ENCODE peak calls at places on chromosomes 13 and 19, in six cellular contexts. J is H9, W is neuronal stem cell, M is mesendoderm, A is mesenchymal stem cell, V is trophoblast cell. T is an unnamed sample.

GRCh38 chr13:40146586-40147240 is 491.3 kb downstream of the COG6 start:
- DNase-seq in J (no peak), W (no peak), M (no peak), A (no peak), V (no peak), T (no peak)

GRCh38 chr19:6133231-6133630 is 2.2 kb upstream of the ACSBG2 start:
- DNase-seq in J (no peak), W (no peak), M (no peak), A (no peak), V (no peak), T (no peak)

GRCh38 chr19:4473011-4473410 is 914 bp downstream of the HDGFL2 start:
- DNase-seq in J (no peak), W (no peak), M (no peak), A (no peak), V (no peak), T (no peak)

GRCh38 chr19:57192064-57192395 is 730 bp downstream of the ZNF264 start:
- DNase-seq in J (no peak), W (no peak), M (peak), A (no peak), V (no peak), T (peak)

GRCh38 chr19:29964171-29964570 is 22.1 kb downstream of the URI1 start:
- DNase-seq in J (no peak), W (no peak), M (no peak), A (peak), V (no peak), T (peak)

GRCh38 chr13:31433756-31434155 is 234.0 kb downstream of the B3GLCT start:
- DNase-seq in J (no peak), W (no peak), M (no peak), A (no peak), V (peak), T (no peak)

GRCh38 chr13:23946067-23946466 is 48.8 kb upstream of the C1QTNF9B start:
- DNase-seq in J (no peak), W (no peak), M (no peak), A (no peak), V (no peak), T (no peak)

GRCh38 chr19:28883241-28883693 is 329.7 kb downstream of the UQCRFS1 start:
- DNase-seq in J (peak), W (no peak), M (peak), A (no peak), V (no peak), T (peak)

GRCh38 chr19:45016388-45017314 is 15.4 kb downstream of the RELB start:
- DNase-seq in J (peak), W (peak), M (peak), A (peak), V (peak), T (peak)

GRCh38 chr19:33440682-33441081 is 67.2 kb downstream of the CEBPG start:
- DNase-seq in J (no peak), W (no peak), M (no peak), A (no peak), V (no peak), T (no peak)

GRCh38 chr13:105638446-105638845 is 897.0 kb downstream of the EFNB2 start:
- DNase-seq in J (no peak), W (no peak), M (no peak), A (peak), V (no peak), T (peak)

GRCh38 chr13:30997697-30998547 is 65.5 kb downstream of the TEX26 start:
- DNase-seq in J (no peak), W (no peak), M (no peak), A (no peak), V (no peak), T (no peak)

DNA sequence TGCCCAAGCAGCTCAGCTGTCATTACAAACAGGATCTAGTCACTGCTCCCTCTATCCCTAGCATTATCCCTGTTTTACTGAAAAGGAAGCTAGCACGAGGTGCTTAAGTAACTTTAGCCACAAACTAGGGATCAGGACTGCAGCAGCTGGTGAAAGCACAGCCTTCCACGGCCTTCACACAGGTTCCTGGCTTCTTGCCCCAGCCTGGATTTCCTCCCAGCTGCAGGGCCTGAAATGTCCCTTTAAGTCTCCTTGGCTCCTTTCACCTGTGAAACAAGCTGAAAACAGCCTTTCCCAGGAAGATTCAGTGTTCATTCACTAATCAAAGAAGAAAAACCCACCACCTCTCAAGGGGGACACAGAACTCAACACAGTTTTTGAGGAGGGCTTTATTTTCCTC is 754.5 kb downstream of the DIAPH3 start:
- DNase-seq in J (peak), W (no peak), M (peak), A (peak), V (no peak), T (peak)
- H3K18ac ChIP-seq in J (no peak), W (no peak), M (peak), A (no peak), V (no peak), T (no peak)

GRCh38 chr19:55385749-55386514 is at the start of gene RPL28:
- DNase-seq in J (peak), W (peak), M (peak), A (peak), V (peak), T (peak)
- H3K18ac ChIP-seq in J (peak), W (peak), M (peak), A (peak), V (peak), T (peak)

GRCh38 chr19:19372656-19373416 is 32.6 kb upstream of the GATAD2A start:
- DNase-seq in J (peak), W (no peak), M (peak), A (peak), V (peak), T (peak)
- H3K18ac ChIP-seq in J (no peak), W (no peak), M (no peak), A (peak), V (no peak), T (peak)

GRCh38 chr19:1861599-1862031 is 1.8 kb downstream of the KLF16 start:
- DNase-seq in J (no peak), W (no peak), M (no peak), A (peak), V (peak), T (no peak)
- H3K18ac ChIP-seq in J (no peak), W (peak), M (no peak), A (no peak), V (no peak), T (no peak)

T was measured in IMR-90.